ENCODE peak calls at places on chromosomes 13 and 19, in eight cellular contexts. R is heart right ventricle; C is activated naive CD4-positive, alpha-beta T cell treated with anti-CD3 and anti-CD28 coated beads, Interleukin-2, amount 10 ng/mL, durations not matched to agents 7 days and 5 days; A is fibroblast of mammary gland; B is heart left ventricle; K is cardiac muscle cell; E is stimulated activated CD8-positive, alpha-beta memory T cell treated with anti-CD3 and anti-CD28 coated beads, Interleukin-4, amount 100 ng/mL, for 4 hours; N is ELR. U is an unnamed sample.

GRCh38 chr19:49609499-49610092 is 18.6 kb downstream of the PRR12 start:
- DNase-seq in K (no peak), E (no peak), A (no peak), C (no peak), R (no peak), B (no peak), N (no peak), U (no peak)

GRCh38 chr13:93771229-93771628 is 544.6 kb downstream of the GPC6 start:
- DNase-seq in R (no peak), A (no peak), B (no peak), N (no peak), K (no peak), E (no peak), C (no peak), U (no peak)

GRCh38 chr13:73717632-73718031 is 416.6 kb downstream of the KLF12 start:
- DNase-seq in A (no peak), C (no peak), B (no peak), N (peak; percentile 41), R (no peak), E (no peak), K (no peak), U (no peak)

GRCh38 chr19:15562145-15562544 is 52.9 kb upstream of the CYP4F8 start:
- DNase-seq in C (peak; percentile 8), B (no peak), A (no peak), N (no peak), K (no peak), E (no peak), R (no peak), U (no peak)

GRCh38 chr13:46165485-46166220 is 16.3 kb downstream of the LCP1 start:
- DNase-seq in B (no peak), C (no peak), A (no peak), R (no peak), N (peak; percentile 71), E (no peak), K (no peak), U (no peak)

GRCh38 chr13:110229905-110230563 is 76.9 kb downstream of the COL4A1 start:
- DNase-seq in K (no peak), C (no peak), E (no peak), R (no peak), B (no peak), A (no peak), N (no peak), U (no peak)

GRCh38 chr13:23715762-23716235 is 145.6 kb downstream of the TNFRSF19 start:
- DNase-seq in K (peak; percentile 49), N (peak; percentile 35), A (no peak), E (no peak), C (no peak), B (no peak), R (no peak), U (peak; percentile 49)

GRCh38 chr13:40537146-40537895 is 129.1 kb downstream of the FOXO1 start:
- DNase-seq in C (no peak), N (no peak), A (no peak), E (no peak), B (no peak), R (no peak), K (no peak), U (no peak)

GRCh38 chr19:1227655-1228054 is 10.2 kb downstream of the CBARP start:
- DNase-seq in E (no peak), N (no peak), A (peak; percentile 38), K (no peak), C (no peak), B (no peak), R (no peak), U (no peak)

GRCh38 chr13:27283906-27284523 is 13.4 kb downstream of the RASL11A start:
- DNase-seq in B (no peak), R (no peak), E (no peak), A (peak; percentile 44), C (no peak), K (no peak), N (peak; percentile 56), U (no peak)

GRCh38 chr13:32323912-32324311 is 8.6 kb downstream of the BRCA2 start:
- DNase-seq in B (no peak), R (no peak), N (peak; percentile 83), A (peak; percentile 74), C (no peak), E (no peak), K (no peak), U (no peak)

GRCh38 chr19:18906605-18907519 is 10.9 kb upstream of the CERS1 start:
- DNase-seq in A (no peak), R (no peak), K (no peak), B (no peak), E (no peak), C (no peak), N (no peak), U (no peak)

GRCh38 chr13:25085125-25085742 is 10.7 kb upstream of the PABPC3 start:
- DNase-seq in R (no peak), N (peak; percentile 61), B (no peak), C (peak; percentile 27), E (no peak), A (peak; percentile 48), K (peak; percentile 71), U (peak; percentile 50)

GRCh38 chr19:48152552-48152951 is 17.6 kb downstream of the LIG1 start:
- DNase-seq in K (peak; percentile 62), B (no peak), N (peak; percentile 60), E (peak; percentile 43), A (peak; percentile 56), C (peak; percentile 79), R (peak; percentile 48), U (peak; percentile 65)

GRCh38 chr19:32098953-32099352 is 246.5 kb upstream of the ZNF507 start:
- DNase-seq in K (no peak), N (no peak), E (no peak), A (no peak), C (no peak), B (no peak), R (no peak), U (no peak)

GRCh38 chr13:50410921-50411712 is 395.9 kb downstream of the KCNRG start:
- DNase-seq in A (peak; percentile 85), K (peak; percentile 70), N (peak; percentile 90), E (no peak), R (no peak), B (peak; percentile 59), C (no peak), U (no peak)

GRCh38 chr19:7489609-7490044 is 792 bp upstream of the PEX11G start:
- DNase-seq in B (no peak), K (no peak), N (no peak), C (no peak), A (no peak), R (no peak), E (no peak), U (no peak)

GRCh38 chr13:111491659-111492058 is 171.2 kb downstream of the TEX29 start:
- DNase-seq in R (no peak), C (no peak), B (no peak), A (no peak), K (no peak), E (no peak), N (no peak), U (no peak)

GRCh38 chr19:33394006-33394722 is 20.7 kb downstream of the CEBPG start:
- DNase-seq in B (peak; percentile 73), C (no peak), N (peak; percentile 80), A (peak; percentile 86), R (peak; percentile 61), K (no peak), E (no peak), U (no peak)

GRCh38 chr13:27644302-27644701 is 22.6 kb downstream of the POLR1D start:
- DNase-seq in A (peak; percentile 94), B (no peak), R (no peak), E (no peak), K (no peak), C (no peak), N (peak; percentile 51), U (no peak)

GRCh38 chr19:6677495-6677894 is 7.5 kb upstream of the TNFSF14 start:
- DNase-seq in R (no peak), C (no peak), K (no peak), E (no peak), B (no peak), A (no peak), N (no peak), U (no peak)

GRCh38 chr13:97161832-97162231 is 60.3 kb upstream of the MBNL2 start:
- DNase-seq in R (no peak), C (no peak), B (no peak), E (no peak), N (no peak), A (no peak), K (no peak), U (no peak)

GRCh38 chr19:46698395-46699321 is 18.3 kb downstream of the PRKD2 start:
- DNase-seq in B (no peak), E (no peak), K (no peak), C (no peak), N (no peak), R (no peak), A (no peak), U (no peak)

GRCh38 chr13:31860002-31860401 is 120.7 kb downstream of the RXFP2 start:
- DNase-seq in R (peak; percentile 20), C (no peak), K (no peak), E (no peak), B (no peak), A (no peak), N (no peak), U (no peak)

GRCh38 chr13:95603887-95604533 is 40.5 kb downstream of the DZIP1 start:
- DNase-seq in N (peak; percentile 32), K (no peak), B (no peak), C (no peak), E (no peak), A (peak; percentile 59), R (peak; percentile 17), U (no peak)

GRCh38 chr13:41802684-41803554 is 158.0 kb downstream of the VWA8 start:
- DNase-seq in C (no peak), N (peak; percentile 92), B (no peak), E (no peak), R (no peak), K (no peak), A (peak; percentile 86), U (no peak)